ENCODE peak calls at places on chromosomes 1 and 21, in five cellular contexts. U is ovary, E is NCI-H1417 treated with DMSO at 0.1 percent for 48 hours, O is iPS-NIHi11, J is dorsolateral prefrontal cortex. G is an unnamed sample.

GRCh38 chr1:176888471-176889032 is 276.0 kb downstream of the ASTN1 start:
- DNase-seq in U (no peak), E (no peak), O (no peak), J (no peak), G (no peak)

GRCh38 chr1:207055386-207056001 is 2.4 kb downstream of the PFKFB2 start:
- DNase-seq in U (no peak), E (no peak), O (no peak), J (no peak), G (no peak)

GRCh38 chr1:216766633-216767325 is 43.5 kb upstream of the ESRRG start:
- DNase-seq in U (no peak), E (no peak), O (no peak), J (no peak), G (no peak)

GRCh38 chr1:33988161-33988560 is 124.3 kb downstream of the HMGB4 start:
- DNase-seq in U (no peak), E (no peak), O (no peak), J (no peak), G (no peak)

GRCh38 chr1:150826299-150826698 is 18.2 kb upstream of the CTSK start:
- DNase-seq in U (no peak), E (no peak), O (no peak), J (no peak), G (no peak)

GRCh38 chr21:46509760-46510159 is 51.1 kb downstream of the DIP2A start:
- DNase-seq in U (no peak), E (no peak), O (no peak), J (no peak), G (no peak)

GRCh38 chr21:44765231-44766013 is 36.2 kb downstream of the UBE2G2 start:
- DNase-seq in U (no peak), E (no peak), O (no peak), J (no peak), G (no peak)

GRCh38 chr21:39037807-39038405 is 145.3 kb downstream of the PSMG1 start:
- DNase-seq in U (no peak), E (no peak), O (peak), J (no peak), G (no peak)

GRCh38 chr1:21909286-21909759 is 27.8 kb downstream of the HSPG2 start:
- DNase-seq in U (peak), E (no peak), O (no peak), J (no peak), G (no peak)

G was measured in heart right ventricle.